ENCODE peak calls at places on chromosomes 16 and 17, in five cellular contexts. U is HepG2, D is K562, G is H1, E is SK-N-SH. Q is an unnamed sample.

GRCh38 chr16:15866451-15866850 is 9.6 kb upstream of the MYH11 start:
- DNase-seq in U (no peak), D (no peak), G (no peak), E (no peak), Q (no peak)

GRCh38 chr17:29158096-29158495 is 22.1 kb downstream of the MYO18A start:
- DNase-seq in U (no peak), D (no peak), G (no peak), E (no peak), Q (no peak)

GRCh38 chr16:23121024-23121423 is 28.2 kb downstream of the USP31 start:
- DNase-seq in U (no peak), D (no peak), G (no peak), E (no peak), Q (no peak)

GRCh38 chr17:2594657-2595085 is 1.2 kb downstream of the PAFAH1B1 start:
- DNase-seq in U (no peak), D (no peak), G (no peak), E (no peak), Q (no peak)

GRCh38 chr16:83717814-83718213 is 90.0 kb upstream of the HSBP1 start:
- DNase-seq in U (no peak), D (no peak), G (no peak), E (no peak), Q (no peak)

GRCh38 chr16:15708096-15708495 is 58.1 kb downstream of the NDE1 start:
- DNase-seq in U (no peak), D (peak; percentile 51), G (no peak), E (no peak), Q (no peak)

GRCh38 chr16:56191807-56192643 is 736 bp downstream of the GNAO1 start:
- DNase-seq in U (no peak), D (no peak), G (peak; percentile 56), E (peak; percentile 57), Q (no peak)

GRCh38 chr17:63946440-63947363 is 14.6 kb upstream of the CD79B start:
- DNase-seq in U (peak; percentile 48), D (peak; percentile 77), G (peak; percentile 85), E (peak; percentile 91), Q (peak; percentile 96)

GRCh38 chr17:18110636-18111145 is 2.1 kb downstream of the MYO15A start:
- DNase-seq in U (no peak), D (no peak), G (no peak), E (no peak), Q (no peak)

GRCh38 chr17:57727776-57728175 is 17.3 kb downstream of the CCDC182 start:
- DNase-seq in U (no peak), D (no peak), G (no peak), E (no peak), Q (no peak)

GRCh38 chr16:26889751-26890150 is 177.0 kb upstream of the C16orf82 start:
- DNase-seq in U (no peak), D (no peak), G (no peak), E (no peak), Q (no peak)

GRCh38 chr17:31052187-31052889 is 42.4 kb upstream of the NF1 start:
- DNase-seq in U (peak; percentile 35), D (peak; percentile 75), G (no peak), E (no peak), Q (no peak)

GRCh38 chr16:14549789-14550153 is 80.3 kb downstream of the PARN start:
- DNase-seq in U (peak; percentile 78), D (no peak), G (no peak), E (no peak), Q (no peak)

GRCh38 chr17:37358098-37358829 is 17.5 kb upstream of the C17orf78 start:
- DNase-seq in U (peak; percentile 81), D (peak; percentile 80), G (peak; percentile 85), E (peak; percentile 84), Q (peak; percentile 36)
- TF ChIP-seq TAF1 in U (peak; percentile 79), D (no peak), G (peak; percentile 82), E (peak; percentile 49), Q (no peak)

DNA sequence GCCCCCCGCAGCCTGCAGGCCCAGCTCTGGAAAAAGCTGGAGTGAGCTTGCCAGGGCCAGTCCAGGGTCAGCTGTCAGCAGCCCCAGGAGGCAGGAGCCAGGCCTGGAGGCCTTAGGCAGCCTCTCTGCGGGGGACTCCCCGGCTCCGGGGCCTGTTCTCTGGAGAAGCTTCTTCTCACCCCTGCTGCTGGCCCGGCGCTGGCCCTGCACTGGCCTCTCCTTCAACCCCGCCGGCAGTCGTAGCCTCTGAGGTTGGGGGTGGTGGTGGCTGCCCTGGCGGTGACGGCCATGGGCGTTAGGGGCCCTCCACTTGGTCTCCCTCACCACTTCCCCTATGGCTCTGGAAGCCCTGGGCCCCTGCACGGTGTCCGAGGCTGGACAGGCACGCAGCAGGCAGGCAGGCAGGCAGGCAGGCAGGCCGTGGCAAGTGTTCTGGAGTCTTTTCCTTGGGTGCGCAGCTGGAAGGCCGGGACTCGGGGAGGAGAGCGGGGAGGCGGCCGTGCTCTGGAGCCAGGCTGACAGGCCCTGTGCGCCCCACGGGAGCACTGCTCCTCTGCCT is 2.1 kb downstream of the FOXF1 start:
- DNase-seq in U (no peak), D (no peak), G (peak; percentile 71), E (no peak), Q (no peak)
- TF ChIP-seq POLR2AphosphoS5 in U (no peak), D (no peak), G (no peak), E (no peak), Q (no peak)

GRCh38 chr17:44361292-44362055 is 2.2 kb downstream of the FAM171A2 start:
- DNase-seq in U (no peak), D (no peak), G (no peak), E (no peak), Q (no peak)

GRCh38 chr17:44362479-44362963 is 1.1 kb downstream of the FAM171A2 start:
- DNase-seq in U (no peak), D (no peak), G (no peak), E (peak; percentile 67), Q (no peak)

GRCh38 chr17:44362056-44362355 is 1.6 kb downstream of the FAM171A2 start:
- DNase-seq in U (no peak), D (no peak), G (no peak), E (peak; percentile 50), Q (no peak)

GRCh38 chr17:44363613-44364159 is at the start of gene FAM171A2:
- DNase-seq in U (no peak), D (peak; percentile 78), G (peak; percentile 90), E (peak; percentile 97), Q (peak; percentile 88)

DNA sequence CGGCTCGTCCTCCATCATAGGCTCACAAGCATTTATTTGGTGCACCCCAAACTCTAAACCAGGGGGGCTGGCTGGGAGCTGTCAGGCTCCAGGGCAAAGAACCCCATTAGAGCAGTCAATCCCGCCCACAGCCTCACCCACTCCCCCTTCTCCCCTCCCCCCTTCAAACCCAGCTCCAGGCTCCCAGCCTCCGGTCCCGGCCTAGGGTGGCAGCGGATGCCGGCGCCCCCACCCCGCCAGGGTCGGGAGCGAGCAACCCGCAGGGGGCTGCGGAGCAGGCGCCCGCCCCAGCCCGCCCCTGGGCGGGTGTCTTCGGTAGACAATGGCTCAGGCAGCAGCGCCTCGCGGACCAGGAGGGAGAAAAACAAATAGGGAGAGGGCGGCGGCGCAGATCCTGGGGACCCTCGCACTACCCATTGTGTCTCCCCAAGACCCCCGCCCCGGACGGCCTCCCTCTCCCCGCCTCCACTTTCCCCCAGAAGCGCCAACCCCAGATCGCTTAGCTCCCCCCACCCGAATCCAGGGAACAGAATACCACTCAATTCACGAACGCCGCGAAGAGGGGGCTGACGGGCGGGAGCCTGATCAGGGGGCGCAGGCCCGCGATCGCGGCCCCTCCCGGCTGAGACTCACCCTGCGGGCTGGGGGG is 565 bp downstream of the FAM171A2 start:
- DNase-seq in U (no peak), D (peak; percentile 44), G (peak; percentile 66), E (peak; percentile 89), Q (peak; percentile 67)
- TF ChIP-seq TAF1 in U (peak; percentile 38), D (no peak), G (peak; percentile 5), E (no peak), Q (no peak)

GRCh38 chr17:78173025-78173715 is 4.8 kb downstream of the SYNGR2 start:
- DNase-seq in U (no peak), D (no peak), G (no peak), E (no peak), Q (peak; percentile 62)
- TF ChIP-seq POLR2AphosphoS5 in U (no peak), D (peak; percentile 55), G (no peak), E (no peak), Q (peak; percentile 47)

GRCh38 chr16:74841904-74842303 is 67.3 kb upstream of the FA2H start:
- DNase-seq in U (no peak), D (no peak), G (no peak), E (no peak), Q (no peak)

GRCh38 chr16:74836111-74836671 is 61.6 kb upstream of the FA2H start:
- DNase-seq in U (no peak), D (no peak), G (no peak), E (no peak), Q (no peak)

GRCh38 chr16:74832228-74832627 is 57.6 kb upstream of the FA2H start:
- DNase-seq in U (no peak), D (no peak), G (no peak), E (no peak), Q (no peak)

GRCh38 chr16:74841469-74841868 is 66.8 kb upstream of the FA2H start:
- DNase-seq in U (no peak), D (no peak), G (no peak), E (no peak), Q (no peak)

GRCh38 chr16:74837056-74837455 is 62.4 kb upstream of the FA2H start:
- DNase-seq in U (no peak), D (no peak), G (no peak), E (no peak), Q (no peak)
- TF ChIP-seq TAF1 in U (no peak), D (no peak), G (no peak), E (no peak), Q (no peak)